ENCODE peak calls at places on chromosome 17, in four cellular contexts. One of them, this sample, is unnamed.
A peak's percentile ranks its signal among the peaks of the same experiment; 100 is the strongest.

GRCh38 chr17:68709995-68710780 is 109.0 kb upstream of the FAM20A start:
- DNase-seq in type B pancreatic cell: no peak
- DNase-seq in hypothalamus: no peak
- DNase-seq in upper lobe of right lung: no peak
- DNase-seq in this sample: no peak

GRCh38 chr17:14748036-14748715 is 447.3 kb downstream of the HS3ST3B1 start:
- DNase-seq in type B pancreatic cell: no peak
- DNase-seq in upper lobe of right lung: peak; percentile 76
- DNase-seq in hypothalamus: no peak
- DNase-seq in this sample: peak; percentile 11

GRCh38 chr17:56777859-56778258 is 55.9 kb downstream of the C17orf67 start:
- DNase-seq in upper lobe of right lung: no peak
- DNase-seq in type B pancreatic cell: no peak
- DNase-seq in hypothalamus: no peak
- DNase-seq in this sample: no peak

GRCh38 chr17:82613283-82614094 is 34.8 kb downstream of the WDR45B start:
- DNase-seq in hypothalamus: no peak
- DNase-seq in type B pancreatic cell: no peak
- DNase-seq in upper lobe of right lung: no peak
- DNase-seq in this sample: no peak

GRCh38 chr17:62701706-62702085 is 74.2 kb downstream of the MRC2 start:
- DNase-seq in type B pancreatic cell: no peak
- DNase-seq in upper lobe of right lung: no peak
- DNase-seq in hypothalamus: no peak
- DNase-seq in this sample: no peak

GRCh38 chr17:38864636-38865398 is 5.0 kb upstream of the LASP1 start:
- DNase-seq in hypothalamus: no peak
- DNase-seq in upper lobe of right lung: no peak
- DNase-seq in type B pancreatic cell: no peak
- DNase-seq in this sample: no peak

GRCh38 chr17:82380860-82381702 is 9.5 kb downstream of the UTS2R start:
- DNase-seq in type B pancreatic cell: no peak
- DNase-seq in hypothalamus: no peak
- DNase-seq in upper lobe of right lung: no peak
- DNase-seq in this sample: no peak

GRCh38 chr17:39576187-39576586 is 31.5 kb downstream of the NEUROD2 start:
- DNase-seq in upper lobe of right lung: no peak
- DNase-seq in type B pancreatic cell: no peak
- DNase-seq in hypothalamus: no peak
- DNase-seq in this sample: peak; percentile 18

GRCh38 chr17:83100220-83100852 is 20.9 kb downstream of the METRNL start:
- DNase-seq in type B pancreatic cell: no peak
- DNase-seq in hypothalamus: no peak
- DNase-seq in upper lobe of right lung: no peak
- DNase-seq in this sample: no peak

GRCh38 chr17:40490289-40490853 is 11.1 kb downstream of the TNS4 start:
- DNase-seq in upper lobe of right lung: no peak
- DNase-seq in hypothalamus: peak; percentile 19
- DNase-seq in type B pancreatic cell: no peak
- DNase-seq in this sample: peak; percentile 88

GRCh38 chr17:66753126-66753920 is 81.6 kb upstream of the CACNG5 start:
- DNase-seq in hypothalamus: no peak
- DNase-seq in upper lobe of right lung: no peak
- DNase-seq in type B pancreatic cell: no peak
- DNase-seq in this sample: no peak

GRCh38 chr17:28904800-28905199 is 1.9 kb upstream of the DHRS13 start:
- DNase-seq in type B pancreatic cell: no peak
- DNase-seq in upper lobe of right lung: no peak
- DNase-seq in hypothalamus: no peak
- DNase-seq in this sample: no peak

GRCh38 chr17:3681565-3681964 is 13.0 kb downstream of the EMC6 start:
- DNase-seq in hypothalamus: no peak
- DNase-seq in upper lobe of right lung: no peak
- DNase-seq in type B pancreatic cell: no peak
- DNase-seq in this sample: no peak

GRCh38 chr17:43579570-43580140 is 33.5 kb upstream of the ETV4 start:
- DNase-seq in type B pancreatic cell: no peak
- DNase-seq in hypothalamus: no peak
- DNase-seq in upper lobe of right lung: no peak
- DNase-seq in this sample: no peak

GRCh38 chr17:63039899-63040602 is 74.0 kb downstream of the TANC2 start:
- DNase-seq in upper lobe of right lung: no peak
- DNase-seq in hypothalamus: no peak
- DNase-seq in type B pancreatic cell: no peak
- DNase-seq in this sample: no peak

GRCh38 chr17:2893422-2893914 is 97.2 kb downstream of the RAP1GAP2 start:
- DNase-seq in upper lobe of right lung: no peak
- DNase-seq in type B pancreatic cell: no peak
- DNase-seq in hypothalamus: no peak
- DNase-seq in this sample: no peak

GRCh38 chr17:40168262-40168832 is 8.9 kb upstream of the RAPGEFL1 start:
- DNase-seq in upper lobe of right lung: peak; percentile 50
- DNase-seq in type B pancreatic cell: no peak
- DNase-seq in hypothalamus: no peak
- DNase-seq in this sample: peak; percentile 43

GRCh38 chr17:42132941-42133340 is 10.3 kb downstream of the HSPB9 start:
- DNase-seq in hypothalamus: peak; percentile 73
- DNase-seq in type B pancreatic cell: no peak
- DNase-seq in upper lobe of right lung: peak; percentile 89
- DNase-seq in this sample: no peak

GRCh38 chr17:61593404-61593803 is 2.4 kb upstream of the NACA2 start:
- DNase-seq in type B pancreatic cell: no peak
- DNase-seq in hypothalamus: no peak
- DNase-seq in upper lobe of right lung: no peak
- DNase-seq in this sample: no peak

GRCh38 chr17:81029859-81030258 is 5.1 kb upstream of the BAIAP2 start:
- DNase-seq in type B pancreatic cell: no peak
- DNase-seq in hypothalamus: no peak
- DNase-seq in upper lobe of right lung: peak; percentile 63
- DNase-seq in this sample: no peak

GRCh38 chr17:64007838-64008282 is 9.7 kb downstream of the PRR29 start:
- DNase-seq in upper lobe of right lung: peak; percentile 54
- DNase-seq in hypothalamus: no peak
- DNase-seq in type B pancreatic cell: peak; percentile 51
- DNase-seq in this sample: no peak

GRCh38 chr17:32310927-32311568 is 30.9 kb downstream of the C17orf75 start:
- DNase-seq in upper lobe of right lung: no peak
- DNase-seq in type B pancreatic cell: no peak
- DNase-seq in hypothalamus: no peak
- DNase-seq in this sample: no peak

GRCh38 chr17:64546716-64547115 is 39.9 kb downstream of the CEP95 start:
- DNase-seq in upper lobe of right lung: no peak
- DNase-seq in type B pancreatic cell: no peak
- DNase-seq in hypothalamus: no peak
- DNase-seq in this sample: no peak

GRCh38 chr17:74437702-74438101 is 5.8 kb downstream of the GPRC5C start:
- DNase-seq in hypothalamus: no peak
- DNase-seq in type B pancreatic cell: no peak
- DNase-seq in upper lobe of right lung: no peak
- DNase-seq in this sample: peak; percentile 29

GRCh38 chr17:74758846-74759163 is 10.4 kb downstream of the NHERF1 start:
- DNase-seq in hypothalamus: no peak
- DNase-seq in upper lobe of right lung: no peak
- DNase-seq in type B pancreatic cell: no peak
- DNase-seq in this sample: peak; percentile 80

GRCh38 chr17:50533720-50534148 is 1.2 kb downstream of the EPN3 start:
- DNase-seq in hypothalamus: no peak
- DNase-seq in type B pancreatic cell: no peak
- DNase-seq in upper lobe of right lung: no peak
- DNase-seq in this sample: no peak

GRCh38 chr17:17401271-17401781 is 75.5 kb upstream of the MED9 start:
- DNase-seq in hypothalamus: no peak
- DNase-seq in type B pancreatic cell: no peak
- DNase-seq in upper lobe of right lung: no peak
- DNase-seq in this sample: no peak

GRCh38 chr17:76688165-76688622 is 22.6 kb downstream of the MXRA7 start:
- DNase-seq in hypothalamus: no peak
- DNase-seq in upper lobe of right lung: no peak
- DNase-seq in type B pancreatic cell: no peak
- DNase-seq in this sample: no peak

GRCh38 chr17:76151896-76152454 is 10.9 kb upstream of the FOXJ1 start:
- DNase-seq in hypothalamus: no peak
- DNase-seq in type B pancreatic cell: no peak
- DNase-seq in upper lobe of right lung: peak; percentile 29
- DNase-seq in this sample: no peak

GRCh38 chr17:57900991-57901743 is 51.3 kb upstream of the MRPS23 start:
- DNase-seq in hypothalamus: no peak
- DNase-seq in type B pancreatic cell: no peak
- DNase-seq in upper lobe of right lung: no peak
- DNase-seq in this sample: no peak

GRCh38 chr17:29078183-29079045 is 35.5 kb downstream of the PIPOX start:
- DNase-seq in type B pancreatic cell: no peak
- DNase-seq in upper lobe of right lung: no peak
- DNase-seq in hypothalamus: no peak
- DNase-seq in this sample: no peak

This sample was measured in DND-41.